ENCODE peak calls at places on chromosome 17, in nine cellular contexts. U is MM.1S, S is lower leg skin, J is endodermal cell, K is GM06990, C is ovary, D is suprapubic skin, P is Peyer's patch, I is A549. M is an unnamed sample.

GRCh38 chr17:27559506-27559931 is 71.5 kb upstream of the LGALS9 start:
- DNase-seq in C (peak), K (no peak), U (no peak), S (peak), J (no peak), P (no peak), D (no peak), I (no peak), M (no peak)

GRCh38 chr17:37729905-37730304 is 15.0 kb downstream of the HNF1B start:
- DNase-seq in U (no peak), C (no peak), S (peak), I (no peak), K (no peak), D (no peak), P (no peak), J (peak), M (no peak)

GRCh38 chr17:78242024-78242742 is 10.8 kb downstream of the TMEM235 start:
- DNase-seq in C (no peak), P (no peak), U (no peak), S (no peak), K (peak), J (peak), D (no peak), I (no peak), M (no peak)

GRCh38 chr17:19387921-19388521 is 1.0 kb upstream of the MFAP4 start:
- DNase-seq in S (peak), K (no peak), D (no peak), I (no peak), C (no peak), P (no peak), U (no peak), J (no peak), M (no peak)

GRCh38 chr17:56810846-56811775 is 22.6 kb downstream of the C17orf67 start:
- DNase-seq in C (no peak), P (no peak), D (no peak), I (no peak), K (no peak), S (no peak), J (no peak), U (no peak), M (no peak)

GRCh38 chr17:80836971-80837481 is 154.6 kb upstream of the CHMP6 start:
- DNase-seq in U (no peak), I (no peak), C (no peak), P (no peak), S (no peak), J (no peak), K (no peak), D (no peak), M (peak)

GRCh38 chr17:17382060-17382449 is 78.9 kb downstream of the NT5M start:
- DNase-seq in P (no peak), D (no peak), J (no peak), U (no peak), K (no peak), S (no peak), I (no peak), C (no peak), M (no peak)

GRCh38 chr17:72838581-72838980 is 253.9 kb downstream of the SLC39A11 start:
- DNase-seq in J (no peak), I (no peak), P (no peak), C (no peak), D (no peak), U (no peak), S (no peak), K (no peak), M (no peak)

GRCh38 chr17:64354396-64354795 is 36.3 kb downstream of the PECAM1 start:
- DNase-seq in S (peak), P (no peak), D (no peak), I (no peak), U (no peak), J (no peak), K (no peak), C (no peak), M (no peak)

GRCh38 chr17:51046527-51047384 is 73.9 kb downstream of the SPAG9 start:
- DNase-seq in J (peak), K (no peak), S (peak), C (peak), P (no peak), I (peak), U (no peak), D (no peak), M (no peak)

GRCh38 chr17:17567114-17567513 is 24.4 kb downstream of the PEMT start:
- DNase-seq in P (no peak), I (no peak), K (no peak), J (no peak), C (no peak), U (no peak), S (no peak), D (no peak), M (no peak)

GRCh38 chr17:63911657-63912100 is 621 bp upstream of the CSHL1 start:
- DNase-seq in I (peak), J (peak), K (no peak), D (no peak), P (no peak), S (no peak), U (peak), C (peak), M (no peak)

GRCh38 chr17:51029568-51030463 is 90.9 kb downstream of the SPAG9 start:
- DNase-seq in P (no peak), D (no peak), I (no peak), U (peak), K (peak), C (no peak), S (no peak), J (no peak), M (no peak)

GRCh38 chr17:65088621-65089385 is 32.3 kb upstream of the GNA13 start:
- DNase-seq in I (no peak), J (no peak), C (no peak), K (no peak), U (no peak), P (no peak), S (no peak), D (no peak), M (no peak)

GRCh38 chr17:43823350-43824084 is 9.4 kb downstream of the MPP3 start:
- DNase-seq in I (no peak), U (peak), D (no peak), K (no peak), J (no peak), C (no peak), S (no peak), P (no peak), M (peak)

GRCh38 chr17:80860101-80860671 is 131.5 kb upstream of the CHMP6 start:
- DNase-seq in P (peak), C (no peak), S (no peak), D (no peak), U (no peak), J (no peak), I (no peak), K (no peak), M (peak)

GRCh38 chr17:44956998-44957981 is 9.7 kb upstream of the KIF18B start:
- DNase-seq in K (no peak), U (no peak), D (no peak), P (peak), I (no peak), C (no peak), J (peak), S (no peak), M (no peak)

GRCh38 chr17:17809527-17810373 is 27.0 kb downstream of the SREBF1 start:
- DNase-seq in D (no peak), C (peak), J (peak), P (no peak), S (no peak), K (no peak), U (no peak), I (peak), M (no peak)

GRCh38 chr17:14552311-14552710 is 251.4 kb downstream of the HS3ST3B1 start:
- DNase-seq in K (no peak), C (no peak), D (no peak), I (no peak), U (no peak), J (no peak), P (no peak), S (no peak), M (no peak)

GRCh38 chr17:58184308-58184985 is 8.1 kb upstream of the EPX start:
- DNase-seq in S (no peak), C (no peak), U (no peak), D (no peak), P (no peak), J (peak), K (no peak), I (no peak), M (no peak)

GRCh38 chr17:28333083-28333746 is 2.1 kb downstream of the IFT20 start:
- DNase-seq in S (peak), U (no peak), D (no peak), I (no peak), P (no peak), J (peak), C (no peak), K (no peak), M (no peak)

GRCh38 chr17:71496552-71496951 is 624.3 kb upstream of the SOX9 start:
- DNase-seq in D (no peak), U (peak), C (no peak), P (no peak), I (no peak), K (no peak), J (no peak), S (no peak), M (no peak)

GRCh38 chr17:60106377-60107059 is 27.8 kb upstream of the HEATR6 start:
- DNase-seq in I (no peak), D (no peak), S (no peak), K (no peak), U (no peak), P (no peak), C (no peak), J (peak), M (no peak)

GRCh38 chr17:60103957-60104356 is 25.2 kb upstream of the HEATR6 start:
- DNase-seq in U (no peak), D (no peak), K (no peak), S (no peak), J (peak), I (no peak), P (no peak), C (no peak), M (no peak)

GRCh38 chr17:60107526-60108257 is 29.0 kb upstream of the HEATR6 start:
- DNase-seq in C (no peak), S (no peak), J (peak), P (no peak), D (no peak), U (no peak), K (no peak), I (peak), M (no peak)

GRCh38 chr17:60098578-60098977 is 19.9 kb upstream of the HEATR6 start:
- DNase-seq in C (no peak), I (no peak), P (no peak), U (no peak), K (no peak), J (no peak), D (no peak), S (no peak), M (no peak)

DNA sequence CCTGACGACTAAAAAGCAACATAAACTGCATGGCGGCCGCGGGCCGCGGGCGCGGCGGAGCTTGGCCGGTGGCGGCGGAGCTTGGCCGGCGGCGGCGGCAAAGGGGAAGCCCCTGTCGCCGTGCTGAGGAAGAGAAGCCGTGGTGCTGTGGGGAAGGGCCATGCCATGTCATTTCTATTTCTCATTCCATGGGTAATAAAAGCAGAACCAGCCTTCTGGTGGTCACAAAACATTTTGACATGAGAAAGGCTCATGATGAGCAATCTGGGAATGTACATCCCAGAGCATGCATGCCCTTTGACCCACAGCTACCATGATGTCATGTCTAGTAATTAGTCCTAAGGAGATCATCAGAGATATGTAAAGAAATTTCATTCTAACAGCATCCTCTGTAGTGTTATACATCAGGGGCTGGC is 23.9 kb upstream of the HEATR6 start:
- DNase-seq in U (no peak), J (peak), P (no peak), D (no peak), K (peak), I (peak), C (no peak), S (no peak), M (peak)
- H3K4me3 ChIP-seq in U (no peak), J (no peak), P (no peak), D (peak), K (no peak), I (peak), C (no peak), S (no peak), M (peak)

GRCh38 chr17:69358688-69359596 is 32.0 kb upstream of the ABCA5 start:
- DNase-seq in J (peak), I (peak), C (no peak), K (peak), S (no peak), D (no peak), U (peak), P (no peak), M (no peak)
- TF ChIP-seq CTCF in J (peak), I (peak), C (no peak), K (peak), S (no peak), D (no peak), U (peak), P (peak), M (no peak)

DNA sequence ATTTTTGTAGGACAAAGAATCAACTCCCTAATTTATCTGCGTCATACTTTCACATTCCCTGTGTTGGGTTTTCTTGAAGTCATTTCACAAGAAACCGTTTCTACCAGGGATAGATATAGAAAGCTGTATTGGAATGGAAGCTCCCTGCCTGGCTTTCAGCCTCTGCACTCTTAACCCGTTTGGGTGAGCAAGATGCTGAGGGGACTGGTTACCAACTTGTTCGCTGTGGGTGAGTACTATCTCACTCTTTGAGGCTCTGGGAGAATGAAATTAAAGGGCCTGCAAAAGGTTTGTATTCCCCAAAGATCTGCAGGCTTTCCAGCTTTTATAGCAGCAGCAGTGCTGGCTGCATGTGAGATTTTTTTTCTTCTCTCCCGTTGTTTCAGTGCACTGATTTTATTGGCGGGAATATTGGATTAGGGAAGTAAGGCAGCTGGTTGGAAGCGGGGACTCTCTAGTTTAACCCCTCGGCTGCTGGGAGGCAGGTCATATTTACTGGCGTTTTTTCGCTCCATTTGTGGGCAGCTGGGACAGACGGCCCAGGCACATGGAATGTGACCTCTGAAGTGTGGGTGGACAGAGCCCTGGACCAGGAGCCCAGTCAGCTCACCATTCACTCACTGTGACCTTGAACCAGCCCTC is 30.9 kb downstream of the C17orf75 start:
- DNase-seq in I (no peak), U (no peak), D (no peak), C (no peak), K (no peak), S (no peak), J (peak), P (no peak), M (no peak)
- H3K4me3 ChIP-seq in I (no peak), U (no peak), D (peak), C (no peak), K (no peak), S (no peak), J (no peak), P (no peak), M (peak)

DNA sequence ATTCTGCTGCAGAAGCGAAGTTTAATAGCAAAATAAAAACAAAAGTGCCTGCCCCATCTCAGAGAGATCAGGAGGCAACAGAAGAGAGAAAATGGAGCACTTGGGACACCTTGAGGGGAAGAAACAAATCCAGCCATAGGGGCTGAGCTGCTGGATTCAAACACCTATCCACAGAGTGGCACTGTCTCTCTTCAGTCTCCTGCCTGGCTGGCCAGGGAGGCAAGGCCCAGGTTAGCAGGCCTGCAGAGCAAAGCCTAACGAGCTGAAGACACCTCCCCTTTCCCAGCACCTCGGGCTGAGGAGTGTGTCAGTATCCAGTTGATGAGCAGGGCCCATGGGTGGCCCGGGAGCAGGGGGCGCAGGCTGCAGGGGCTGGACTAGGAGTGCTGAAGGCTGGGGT is 8.8 kb upstream of the KRT31 start:
- DNase-seq in J (peak), K (no peak), S (no peak), C (no peak), P (no peak), U (no peak), I (peak), D (no peak), M (no peak)
- TF ChIP-seq CTCF in J (peak), K (no peak), S (no peak), C (no peak), P (no peak), U (no peak), I (peak), D (no peak), M (no peak)

M was measured in lower lobe of right lung.